ENCODE peak calls at places on chromosomes 12 and 14, in eight cellular contexts. One of them, this sample, is unnamed.
A peak's percentile ranks its signal among the peaks of the same experiment; 100 is the strongest.

GRCh38 chr14:36105401-36105800 is 71.1 kb downstream of the PTCSC3 start:
- DNase-seq in GM12865: no peak
- DNase-seq in psoas muscle: no peak
- DNase-seq in mammary epithelial cell: no peak
- DNase-seq in epithelial cell of esophagus: peak; percentile 59
- DNase-seq in fibroblast of lung: no peak
- DNase-seq in body of pancreas: no peak
- DNase-seq in nephron progenitor cell: peak; percentile 28
- DNase-seq in this sample: no peak

GRCh38 chr14:88468396-88468795 is 82.9 kb downstream of the SPATA7 start:
- DNase-seq in nephron progenitor cell: no peak
- DNase-seq in psoas muscle: no peak
- DNase-seq in mammary epithelial cell: peak; percentile 60
- DNase-seq in epithelial cell of esophagus: peak; percentile 61
- DNase-seq in fibroblast of lung: peak; percentile 64
- DNase-seq in GM12865: no peak
- DNase-seq in body of pancreas: no peak
- DNase-seq in this sample: no peak

GRCh38 chr12:43282106-43282505 is 269.9 kb downstream of the ADAMTS20 start:
- DNase-seq in GM12865: no peak
- DNase-seq in fibroblast of lung: peak; percentile 75
- DNase-seq in epithelial cell of esophagus: peak; percentile 50
- DNase-seq in nephron progenitor cell: no peak
- DNase-seq in mammary epithelial cell: no peak
- DNase-seq in psoas muscle: no peak
- DNase-seq in body of pancreas: no peak
- DNase-seq in this sample: no peak

GRCh38 chr12:28550757-28551381 is 360.6 kb downstream of the CCDC91 start:
- DNase-seq in nephron progenitor cell: no peak
- DNase-seq in GM12865: no peak
- DNase-seq in mammary epithelial cell: peak; percentile 67
- DNase-seq in fibroblast of lung: peak; percentile 73
- DNase-seq in epithelial cell of esophagus: peak; percentile 76
- DNase-seq in body of pancreas: no peak
- DNase-seq in psoas muscle: no peak
- DNase-seq in this sample: no peak

GRCh38 chr12:132187646-132188450 is 43.6 kb downstream of the NOC4L start:
- DNase-seq in psoas muscle: no peak
- DNase-seq in epithelial cell of esophagus: no peak
- DNase-seq in body of pancreas: no peak
- DNase-seq in mammary epithelial cell: no peak
- DNase-seq in nephron progenitor cell: no peak
- DNase-seq in fibroblast of lung: no peak
- DNase-seq in GM12865: no peak
- DNase-seq in this sample: no peak

GRCh38 chr12:76029982-76030377 is 1.6 kb downstream of the PHLDA1 start:
- DNase-seq in fibroblast of lung: peak; percentile 68
- DNase-seq in epithelial cell of esophagus: peak; percentile 36
- DNase-seq in psoas muscle: no peak
- DNase-seq in body of pancreas: no peak
- DNase-seq in GM12865: no peak
- DNase-seq in nephron progenitor cell: peak; percentile 39
- DNase-seq in mammary epithelial cell: peak; percentile 47
- DNase-seq in this sample: no peak

GRCh38 chr14:87629788-87630187 is 363.2 kb downstream of the GALC start:
- DNase-seq in GM12865: no peak
- DNase-seq in body of pancreas: no peak
- DNase-seq in epithelial cell of esophagus: no peak
- DNase-seq in nephron progenitor cell: no peak
- DNase-seq in mammary epithelial cell: no peak
- DNase-seq in psoas muscle: no peak
- DNase-seq in fibroblast of lung: no peak
- DNase-seq in this sample: no peak

GRCh38 chr12:103326190-103326589 is 169.6 kb downstream of the C12orf42 start:
- DNase-seq in nephron progenitor cell: peak; percentile 4
- DNase-seq in mammary epithelial cell: peak; percentile 20
- DNase-seq in psoas muscle: no peak
- DNase-seq in epithelial cell of esophagus: peak; percentile 20
- DNase-seq in body of pancreas: no peak
- DNase-seq in GM12865: peak; percentile 49
- DNase-seq in fibroblast of lung: no peak
- DNase-seq in this sample: no peak

GRCh38 chr14:96424104-96424989 is 32.4 kb downstream of the AK7 start:
- DNase-seq in fibroblast of lung: peak; percentile 83
- DNase-seq in body of pancreas: peak; percentile 34
- DNase-seq in psoas muscle: no peak
- DNase-seq in epithelial cell of esophagus: peak; percentile 75
- DNase-seq in nephron progenitor cell: no peak
- DNase-seq in mammary epithelial cell: peak; percentile 65
- DNase-seq in GM12865: peak; percentile 75
- DNase-seq in this sample: no peak

GRCh38 chr12:26711072-26711471 is 121.9 kb downstream of the ITPR2 start:
- DNase-seq in GM12865: no peak
- DNase-seq in fibroblast of lung: no peak
- DNase-seq in mammary epithelial cell: no peak
- DNase-seq in nephron progenitor cell: no peak
- DNase-seq in psoas muscle: no peak
- DNase-seq in epithelial cell of esophagus: no peak
- DNase-seq in body of pancreas: no peak
- DNase-seq in this sample: no peak

GRCh38 chr12:46560078-46560477 is 187.5 kb upstream of the SLC38A2 start:
- DNase-seq in epithelial cell of esophagus: peak; percentile 28
- DNase-seq in psoas muscle: no peak
- DNase-seq in body of pancreas: no peak
- DNase-seq in mammary epithelial cell: no peak
- DNase-seq in GM12865: no peak
- DNase-seq in nephron progenitor cell: no peak
- DNase-seq in fibroblast of lung: no peak
- DNase-seq in this sample: no peak

GRCh38 chr12:53343978-53344377 is 7.8 kb upstream of the SP7 start:
- DNase-seq in fibroblast of lung: no peak
- DNase-seq in body of pancreas: no peak
- DNase-seq in psoas muscle: no peak
- DNase-seq in nephron progenitor cell: no peak
- DNase-seq in GM12865: no peak
- DNase-seq in mammary epithelial cell: no peak
- DNase-seq in epithelial cell of esophagus: no peak
- DNase-seq in this sample: no peak

GRCh38 chr12:51374346-51374745 is 16.9 kb downstream of the GALNT6 start:
- DNase-seq in fibroblast of lung: peak; percentile 36
- DNase-seq in nephron progenitor cell: no peak
- DNase-seq in body of pancreas: no peak
- DNase-seq in GM12865: no peak
- DNase-seq in psoas muscle: no peak
- DNase-seq in mammary epithelial cell: no peak
- DNase-seq in epithelial cell of esophagus: no peak
- DNase-seq in this sample: no peak

GRCh38 chr12:51372021-51372420 is 19.2 kb downstream of the GALNT6 start:
- DNase-seq in GM12865: no peak
- DNase-seq in body of pancreas: no peak
- DNase-seq in psoas muscle: no peak
- DNase-seq in epithelial cell of esophagus: no peak
- DNase-seq in nephron progenitor cell: no peak
- DNase-seq in fibroblast of lung: no peak
- DNase-seq in mammary epithelial cell: no peak
- DNase-seq in this sample: no peak

GRCh38 chr12:51373222-51373621 is 18.0 kb downstream of the GALNT6 start:
- DNase-seq in mammary epithelial cell: no peak
- DNase-seq in GM12865: no peak
- DNase-seq in psoas muscle: no peak
- DNase-seq in body of pancreas: no peak
- DNase-seq in epithelial cell of esophagus: no peak
- DNase-seq in nephron progenitor cell: no peak
- DNase-seq in fibroblast of lung: no peak
- DNase-seq in this sample: no peak

GRCh38 chr12:51377099-51377984 is 13.9 kb downstream of the GALNT6 start:
- DNase-seq in body of pancreas: no peak
- DNase-seq in GM12865: no peak
- DNase-seq in mammary epithelial cell: no peak
- DNase-seq in fibroblast of lung: peak; percentile 39
- DNase-seq in psoas muscle: no peak
- DNase-seq in nephron progenitor cell: no peak
- DNase-seq in epithelial cell of esophagus: no peak
- DNase-seq in this sample: no peak

DNA sequence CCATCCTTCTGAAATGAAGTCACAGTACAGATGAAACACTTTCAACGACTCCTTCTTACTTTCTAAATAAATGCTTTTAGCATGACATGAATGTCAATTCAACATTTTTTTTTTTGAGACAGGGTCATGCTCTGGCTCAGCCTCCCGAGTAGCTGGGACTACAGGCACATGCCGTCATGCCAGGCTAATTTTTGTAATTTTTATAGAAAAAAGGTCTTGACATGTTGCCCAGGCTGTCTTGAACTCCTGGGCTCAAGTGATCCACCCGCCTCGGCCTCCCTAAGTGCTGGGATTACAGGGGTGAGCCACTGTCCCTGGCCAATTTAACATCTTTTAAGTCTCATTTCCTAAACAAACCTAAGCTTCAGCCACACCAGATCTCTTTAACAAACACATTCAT is 16.4 kb downstream of the GALNT6 start:
- DNase-seq in body of pancreas: no peak
- DNase-seq in fibroblast of lung: no peak
- DNase-seq in psoas muscle: no peak
- DNase-seq in mammary epithelial cell: no peak
- DNase-seq in nephron progenitor cell: no peak
- DNase-seq in GM12865: no peak
- DNase-seq in epithelial cell of esophagus: no peak
- DNase-seq in this sample: no peak
- TF ChIP-seq CTCF in body of pancreas: no peak
- TF ChIP-seq CTCF in fibroblast of lung: no peak
- TF ChIP-seq CTCF in psoas muscle: no peak
- TF ChIP-seq CTCF in mammary epithelial cell: no peak
- TF ChIP-seq CTCF in nephron progenitor cell: no peak
- TF ChIP-seq CTCF in GM12865: no peak
- TF ChIP-seq CTCF in epithelial cell of esophagus: no peak
- TF ChIP-seq CTCF in this sample: no peak

GRCh38 chr12:30797689-30798088 is 42.9 kb upstream of the CAPRIN2 start:
- DNase-seq in epithelial cell of esophagus: no peak
- DNase-seq in mammary epithelial cell: no peak
- DNase-seq in nephron progenitor cell: no peak
- DNase-seq in fibroblast of lung: no peak
- DNase-seq in body of pancreas: no peak
- DNase-seq in GM12865: no peak
- DNase-seq in psoas muscle: no peak
- DNase-seq in this sample: no peak
- TF ChIP-seq CTCF in epithelial cell of esophagus: no peak
- TF ChIP-seq CTCF in mammary epithelial cell: no peak
- TF ChIP-seq CTCF in nephron progenitor cell: no peak
- TF ChIP-seq CTCF in fibroblast of lung: no peak
- TF ChIP-seq CTCF in body of pancreas: no peak
- TF ChIP-seq CTCF in GM12865: no peak
- TF ChIP-seq CTCF in psoas muscle: no peak
- TF ChIP-seq CTCF in this sample: no peak

DNA sequence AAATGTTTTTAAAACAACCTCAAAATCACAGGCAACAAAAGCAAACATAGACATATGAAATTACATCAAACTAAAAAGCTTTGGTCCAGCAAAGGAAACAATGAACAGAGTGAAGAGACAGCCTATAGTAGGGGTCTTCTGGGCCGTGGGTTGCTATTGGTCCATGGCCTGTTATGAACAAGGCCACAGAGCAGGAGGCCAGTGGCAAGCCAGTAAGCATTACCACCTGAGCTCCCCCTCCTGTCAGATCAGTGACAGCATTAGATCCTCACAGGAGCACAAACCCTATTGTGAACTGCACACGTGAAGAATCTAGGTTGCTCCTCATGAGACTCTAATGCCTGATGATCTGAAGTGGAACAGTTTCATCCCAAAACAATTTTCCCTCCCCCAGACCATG is 174.0 kb downstream of the DIO2 start:
- DNase-seq in nephron progenitor cell: no peak
- DNase-seq in epithelial cell of esophagus: no peak
- DNase-seq in body of pancreas: no peak
- DNase-seq in fibroblast of lung: no peak
- DNase-seq in psoas muscle: no peak
- DNase-seq in GM12865: no peak
- DNase-seq in mammary epithelial cell: no peak
- DNase-seq in this sample: no peak
- TF ChIP-seq CTCF in nephron progenitor cell: no peak
- TF ChIP-seq CTCF in epithelial cell of esophagus: no peak
- TF ChIP-seq CTCF in body of pancreas: no peak
- TF ChIP-seq CTCF in fibroblast of lung: no peak
- TF ChIP-seq CTCF in psoas muscle: no peak
- TF ChIP-seq CTCF in GM12865: no peak
- TF ChIP-seq CTCF in mammary epithelial cell: no peak
- TF ChIP-seq CTCF in this sample: no peak

DNA sequence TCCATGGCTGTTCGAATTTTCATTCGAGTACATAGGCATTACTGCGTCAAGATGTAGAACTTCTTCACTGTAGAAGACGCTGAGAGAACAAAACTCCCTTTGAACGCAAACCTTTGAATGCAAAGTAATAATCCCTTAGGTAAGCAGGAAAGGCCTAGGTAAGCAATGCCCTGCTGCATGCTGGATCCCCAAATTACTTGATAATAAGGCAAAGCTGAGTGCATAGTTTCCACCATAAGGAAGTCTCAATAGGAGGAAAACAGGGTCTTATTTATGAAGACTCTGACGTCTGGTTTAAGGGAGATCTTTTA is 10.0 kb upstream of the RTRAF start:
- DNase-seq in psoas muscle: no peak
- DNase-seq in epithelial cell of esophagus: no peak
- DNase-seq in mammary epithelial cell: no peak
- DNase-seq in nephron progenitor cell: no peak
- DNase-seq in GM12865: no peak
- DNase-seq in fibroblast of lung: no peak
- DNase-seq in body of pancreas: no peak
- DNase-seq in this sample: no peak
- TF ChIP-seq CTCF in psoas muscle: no peak
- TF ChIP-seq CTCF in epithelial cell of esophagus: no peak
- TF ChIP-seq CTCF in mammary epithelial cell: no peak
- TF ChIP-seq CTCF in nephron progenitor cell: peak; percentile 6
- TF ChIP-seq CTCF in GM12865: no peak
- TF ChIP-seq CTCF in fibroblast of lung: no peak
- TF ChIP-seq CTCF in body of pancreas: no peak
- TF ChIP-seq CTCF in this sample: no peak

DNA sequence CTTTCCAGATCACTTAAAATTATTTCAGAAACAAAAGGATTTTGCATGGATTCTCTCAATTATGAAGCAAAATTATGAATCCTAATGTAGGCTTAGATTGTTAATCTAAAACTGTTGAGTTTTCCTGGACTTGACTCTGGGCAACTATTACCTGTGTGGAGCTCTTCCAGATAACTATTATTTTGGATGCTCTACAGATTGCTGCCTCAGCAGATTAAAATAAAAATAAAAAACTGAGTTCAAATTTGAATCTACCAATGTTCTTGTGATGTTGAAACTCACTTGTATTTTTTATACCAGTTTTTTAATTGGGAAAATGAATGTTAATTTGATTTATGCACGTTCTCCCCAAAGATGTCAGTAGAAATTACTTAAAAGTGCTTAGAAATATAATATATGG is 120.5 kb upstream of the NAV3 start:
- DNase-seq in epithelial cell of esophagus: no peak
- DNase-seq in GM12865: no peak
- DNase-seq in fibroblast of lung: no peak
- DNase-seq in mammary epithelial cell: no peak
- DNase-seq in body of pancreas: no peak
- DNase-seq in psoas muscle: no peak
- DNase-seq in nephron progenitor cell: no peak
- DNase-seq in this sample: no peak
- TF ChIP-seq CTCF in epithelial cell of esophagus: no peak
- TF ChIP-seq CTCF in GM12865: no peak
- TF ChIP-seq CTCF in fibroblast of lung: no peak
- TF ChIP-seq CTCF in mammary epithelial cell: no peak
- TF ChIP-seq CTCF in body of pancreas: no peak
- TF ChIP-seq CTCF in psoas muscle: no peak
- TF ChIP-seq CTCF in nephron progenitor cell: no peak
- TF ChIP-seq CTCF in this sample: no peak

This sample was measured in progenitor cell of endocrine pancreas.